ENCODE peak calls at places on chromosomes 3 and 15, in eight cellular contexts. Z, E, R, B, D, C, W and X are unnamed samples.

GRCh38 chr3:73389104-73389809 is 235.5 kb downstream of the PDZRN3 start:
- ATAC-seq in C (no peak), Z (no peak), D (no peak), R (no peak), E (no peak), B (no peak), W (no peak), X (peak)

GRCh38 chr3:197376020-197376419 is 77.6 kb upstream of the DLG1 start:
- ATAC-seq in W (no peak), Z (no peak), E (no peak), B (no peak), C (no peak), D (no peak), R (no peak), X (no peak)

GRCh38 chr3:152497457-152497856 is 228.7 kb downstream of the MBNL1 start:
- ATAC-seq in D (no peak), R (no peak), B (no peak), Z (no peak), C (no peak), E (no peak), W (no peak), X (peak)

GRCh38 chr3:4996771-4997291 is 17.6 kb downstream of the BHLHE40 start:
- ATAC-seq in Z (no peak), R (peak), W (peak), C (peak), B (peak), D (peak), E (no peak), X (no peak)

GRCh38 chr3:52090131-52090548 is 33.8 kb upstream of the DUSP7 start:
- ATAC-seq in E (no peak), W (no peak), C (no peak), D (no peak), Z (peak), B (no peak), R (no peak), X (peak)

GRCh38 chr3:62797129-62797528 is 78.1 kb downstream of the CADPS start:
- ATAC-seq in R (no peak), Z (no peak), W (no peak), B (no peak), D (no peak), C (no peak), E (no peak), X (no peak)

GRCh38 chr15:69160976-69161877 is 792 bp downstream of the GLCE start:
- ATAC-seq in C (peak), Z (peak), B (peak), D (peak), R (peak), W (peak), E (no peak), X (no peak)

GRCh38 chr15:49185473-49185872 is 15.4 kb downstream of the GALK2 start:
- ATAC-seq in E (no peak), R (peak), C (no peak), W (no peak), Z (no peak), B (no peak), D (no peak), X (no peak)

GRCh38 chr3:178384302-178384939 is 151.8 kb upstream of the KCNMB2 start:
- ATAC-seq in B (peak), D (no peak), E (no peak), Z (no peak), R (no peak), W (peak), C (no peak), X (no peak)

GRCh38 chr3:111033470-111034108 is 38.0 kb upstream of the NECTIN3 start:
- ATAC-seq in B (no peak), W (no peak), C (no peak), E (no peak), Z (no peak), D (no peak), R (no peak), X (no peak)

GRCh38 chr3:186193534-186194450 is 84.9 kb upstream of the ETV5 start:
- ATAC-seq in R (no peak), E (peak), D (peak), W (no peak), B (no peak), C (no peak), Z (no peak), X (peak)

GRCh38 chr15:90851945-90852344 is 16.4 kb upstream of the FURIN start:
- ATAC-seq in C (no peak), D (no peak), E (no peak), R (no peak), W (no peak), B (no peak), Z (no peak), X (no peak)

GRCh38 chr3:37961622-37962455 is 28.7 kb upstream of the VILL start:
- ATAC-seq in R (no peak), B (no peak), Z (no peak), C (no peak), E (no peak), W (no peak), D (peak), X (no peak)

GRCh38 chr3:172249039-172249438 is 199.2 kb downstream of the GHSR start:
- ATAC-seq in Z (no peak), E (no peak), W (no peak), B (no peak), C (no peak), D (no peak), R (no peak), X (no peak)

GRCh38 chr15:83288381-83288801 is 3.9 kb upstream of the BNC1 start:
- ATAC-seq in Z (peak), C (no peak), D (peak), E (no peak), B (peak), W (no peak), R (no peak), X (no peak)

GRCh38 chr3:101720851-101721649 is 3.4 kb upstream of the CEP97 start:
- ATAC-seq in W (no peak), E (no peak), R (no peak), B (no peak), Z (no peak), C (no peak), D (no peak), X (no peak)

GRCh38 chr15:45913451-45913850 is 278.6 kb downstream of the SQOR start:
- ATAC-seq in R (no peak), B (no peak), Z (no peak), E (no peak), D (no peak), W (no peak), C (no peak), X (no peak)

GRCh38 chr15:64423970-64424369 is 36.3 kb downstream of the TRIP4 start:
- ATAC-seq in Z (no peak), C (no peak), B (no peak), R (peak), D (no peak), W (no peak), E (no peak), X (no peak)

GRCh38 chr15:92920595-92921169 is 20.6 kb downstream of the CHD2 start:
- ATAC-seq in R (no peak), E (no peak), W (no peak), C (no peak), Z (peak), B (no peak), D (no peak), X (no peak)
- H3K4me3 ChIP-seq in R (no peak), E (no peak), W (no peak), C (no peak), Z (no peak), B (no peak), D (no peak), X (no peak)

GRCh38 chr3:141949972-141950371 is 73.5 kb downstream of the ATP1B3 start:
- ATAC-seq in R (no peak), B (no peak), D (no peak), Z (no peak), W (peak), C (peak), E (no peak), X (no peak)

GRCh38 chr3:141952611-141953010 is 76.2 kb downstream of the ATP1B3 start:
- ATAC-seq in D (no peak), W (no peak), Z (no peak), B (peak), C (no peak), R (no peak), E (no peak), X (no peak)

GRCh38 chr3:141945726-141946125 is 69.3 kb downstream of the ATP1B3 start:
- ATAC-seq in Z (no peak), W (no peak), D (peak), E (no peak), B (peak), C (no peak), R (no peak), X (no peak)

GRCh38 chr3:141950572-141951493 is 74.4 kb downstream of the ATP1B3 start:
- ATAC-seq in R (peak), E (no peak), Z (no peak), D (no peak), W (peak), C (no peak), B (peak), X (no peak)

DNA sequence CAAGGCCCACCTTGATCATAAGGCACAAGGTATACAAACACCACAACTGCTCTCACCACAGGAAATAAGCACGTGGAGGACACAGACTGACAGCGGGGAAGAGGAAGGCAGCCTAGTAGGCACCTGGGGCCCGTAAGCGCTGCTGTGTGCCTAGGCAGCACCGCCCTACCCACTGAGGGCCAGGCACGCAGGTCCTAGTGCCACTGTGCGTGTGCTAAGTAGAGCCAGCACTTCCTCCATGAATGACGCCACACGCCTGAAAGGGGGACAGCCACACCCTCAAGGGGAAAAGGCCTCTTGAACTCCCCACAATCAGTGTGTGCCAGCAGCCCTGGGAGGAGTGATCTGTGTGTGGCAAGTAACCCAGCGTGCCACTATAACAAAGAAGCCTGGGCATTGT is 73.0 kb downstream of the ATP1B3 start:
- ATAC-seq in Z (peak), D (no peak), W (peak), R (no peak), B (no peak), C (no peak), E (no peak), X (no peak)
- TF ChIP-seq POLR2AphosphoS5 in Z (no peak), D (no peak), W (no peak), R (no peak), B (no peak), C (no peak), E (no peak), X (no peak)

GRCh38 chr3:169240786-169241486 is 422.6 kb downstream of the MECOM start:
- ATAC-seq in E (no peak), Z (no peak), C (no peak), W (no peak), D (no peak), R (no peak), B (no peak), X (no peak)

GRCh38 chr3:169243579-169243978 is 419.9 kb downstream of the MECOM start:
- ATAC-seq in Z (no peak), R (no peak), W (no peak), D (no peak), C (no peak), E (no peak), B (no peak), X (no peak)

GRCh38 chr3:169241575-169241927 is 422.0 kb downstream of the MECOM start:
- ATAC-seq in B (no peak), E (no peak), C (no peak), W (no peak), D (no peak), R (no peak), Z (no peak), X (no peak)

GRCh38 chr3:169243122-169243521 is 420.4 kb downstream of the MECOM start:
- ATAC-seq in D (no peak), Z (no peak), B (no peak), R (no peak), E (no peak), W (peak), C (no peak), X (no peak)

GRCh38 chr3:169241928-169242751 is 421.4 kb downstream of the MECOM start:
- ATAC-seq in C (peak), D (peak), E (peak), B (peak), W (peak), Z (no peak), R (no peak), X (peak)
- H3K4me3 ChIP-seq in C (no peak), D (peak), E (peak), B (peak), W (no peak), Z (no peak), R (no peak), X (peak)

GRCh38 chr3:12964713-12965612 is 108.3 kb downstream of the IQSEC1 start:
- ATAC-seq in B (no peak), R (no peak), E (no peak), C (peak), D (no peak), W (no peak), Z (no peak), X (no peak)
- TF ChIP-seq POLR2AphosphoS5 in B (no peak), R (no peak), E (no peak), C (peak), D (no peak), W (no peak), Z (no peak), X (no peak)

GRCh38 chr3:137105277-137105977 is 147.6 kb downstream of the IL20RB start:
- ATAC-seq in B (peak), E (no peak), D (peak), C (peak), W (peak), Z (peak), R (peak), X (peak)
- H3K4me3 ChIP-seq in B (no peak), E (no peak), D (peak), C (no peak), W (no peak), Z (no peak), R (no peak), X (no peak)